ENCODE peak calls at places on chromosomes 6 and 20, in nine cellular contexts. P is A549; T is mammary epithelial cell; N is cardiac fibroblast; M is body of pancreas; D is endothelial cell of umbilical vein; W is OCI-LY7; Z is CD8-positive, alpha-beta T cell; S is right atrium auricular region. I is an unnamed sample.

GRCh38 chr20:43736588-43737091 is 9.8 kb upstream of the GTSF1L start:
- DNase-seq in T (no peak), M (no peak), W (peak), P (no peak), Z (no peak), S (no peak), N (peak), D (no peak), I (no peak)

GRCh38 chr20:46121531-46121930 is 3.4 kb downstream of the CD40 start:
- DNase-seq in S (no peak), Z (no peak), T (no peak), M (no peak), D (no peak), N (no peak), P (no peak), W (no peak), I (no peak)

GRCh38 chr6:31225735-31226134 is 46.2 kb downstream of the HLA-C start:
- DNase-seq in W (no peak), Z (no peak), S (no peak), N (no peak), M (peak), P (no peak), D (no peak), T (no peak), I (no peak)

GRCh38 chr6:139390447-139390846 is 16.0 kb upstream of the CITED2 start:
- DNase-seq in W (no peak), M (no peak), S (no peak), P (no peak), N (no peak), D (no peak), Z (no peak), T (no peak), I (no peak)

GRCh38 chr6:116447496-116448011 is 13.6 kb upstream of the CALHM6 start:
- DNase-seq in D (no peak), M (no peak), Z (no peak), S (no peak), W (no peak), P (no peak), N (peak), T (peak), I (peak)

GRCh38 chr6:75096986-75097385 is 108.9 kb downstream of the COL12A1 start:
- DNase-seq in S (no peak), T (no peak), D (no peak), Z (no peak), M (no peak), N (no peak), P (no peak), W (no peak), I (no peak)

GRCh38 chr6:108690326-108691000 is 129.7 kb downstream of the FOXO3 start:
- DNase-seq in T (peak), P (no peak), S (no peak), N (peak), D (no peak), M (no peak), Z (no peak), W (no peak), I (peak)

GRCh38 chr6:113377362-113377942 is 479.7 kb upstream of the MARCKS start:
- DNase-seq in P (no peak), M (no peak), N (no peak), S (no peak), W (no peak), Z (no peak), T (no peak), D (no peak), I (no peak)

GRCh38 chr6:157744202-157744601 is 78.8 kb upstream of the SNX9 start:
- DNase-seq in N (no peak), W (no peak), D (no peak), P (no peak), T (no peak), M (no peak), S (no peak), Z (no peak), I (no peak)

GRCh38 chr6:147048930-147049329 is 155.3 kb upstream of the STXBP5 start:
- DNase-seq in N (no peak), Z (no peak), S (no peak), D (no peak), W (no peak), P (no peak), T (no peak), M (no peak), I (no peak)

GRCh38 chr6:14348389-14348788 is 230.8 kb downstream of the CD83 start:
- DNase-seq in N (no peak), P (no peak), D (no peak), M (no peak), Z (no peak), S (no peak), W (peak), T (no peak), I (no peak)

GRCh38 chr6:84848960-84849359 is 84.6 kb upstream of the TBX18 start:
- DNase-seq in S (no peak), Z (no peak), P (no peak), W (no peak), M (no peak), D (no peak), T (no peak), N (no peak), I (no peak)

GRCh38 chr6:156953478-156954146 is 176.4 kb downstream of the ARID1B start:
- DNase-seq in N (peak), W (peak), T (peak), P (peak), S (no peak), Z (peak), D (peak), M (no peak), I (peak)

GRCh38 chr20:57835053-57835452 is 125.2 kb upstream of the PMEPA1 start:
- DNase-seq in T (no peak), N (no peak), W (no peak), M (no peak), S (no peak), P (no peak), D (no peak), Z (no peak), I (no peak)

GRCh38 chr6:32112436-32112980 is 3.4 kb upstream of the TNXB start:
- DNase-seq in Z (no peak), P (no peak), T (no peak), D (no peak), W (no peak), N (peak), M (no peak), S (no peak), I (peak)

GRCh38 chr6:68975064-68975463 is 340.0 kb downstream of the ADGRB3 start:
- DNase-seq in N (peak), D (no peak), M (no peak), W (no peak), S (no peak), P (no peak), Z (no peak), T (no peak), I (peak)

GRCh38 chr6:129494099-129494498 is 215.9 kb downstream of the ARHGAP18 start:
- DNase-seq in N (no peak), P (no peak), T (no peak), D (no peak), M (no peak), Z (no peak), S (no peak), W (no peak), I (no peak)

GRCh38 chr6:115798229-115798628 is 262.5 kb downstream of the FRK start:
- DNase-seq in S (no peak), P (no peak), T (no peak), W (no peak), D (no peak), N (no peak), M (no peak), Z (no peak), I (no peak)

GRCh38 chr20:2756056-2756611 is 44.3 kb downstream of the CPXM1 start:
- DNase-seq in P (no peak), W (no peak), N (peak), T (no peak), S (no peak), D (peak), Z (no peak), M (no peak), I (peak)
- TF ChIP-seq CTCF in P (peak), W (peak), N (peak), T (peak), S (peak), D (peak), Z (no peak), M (peak), I (peak)

DNA sequence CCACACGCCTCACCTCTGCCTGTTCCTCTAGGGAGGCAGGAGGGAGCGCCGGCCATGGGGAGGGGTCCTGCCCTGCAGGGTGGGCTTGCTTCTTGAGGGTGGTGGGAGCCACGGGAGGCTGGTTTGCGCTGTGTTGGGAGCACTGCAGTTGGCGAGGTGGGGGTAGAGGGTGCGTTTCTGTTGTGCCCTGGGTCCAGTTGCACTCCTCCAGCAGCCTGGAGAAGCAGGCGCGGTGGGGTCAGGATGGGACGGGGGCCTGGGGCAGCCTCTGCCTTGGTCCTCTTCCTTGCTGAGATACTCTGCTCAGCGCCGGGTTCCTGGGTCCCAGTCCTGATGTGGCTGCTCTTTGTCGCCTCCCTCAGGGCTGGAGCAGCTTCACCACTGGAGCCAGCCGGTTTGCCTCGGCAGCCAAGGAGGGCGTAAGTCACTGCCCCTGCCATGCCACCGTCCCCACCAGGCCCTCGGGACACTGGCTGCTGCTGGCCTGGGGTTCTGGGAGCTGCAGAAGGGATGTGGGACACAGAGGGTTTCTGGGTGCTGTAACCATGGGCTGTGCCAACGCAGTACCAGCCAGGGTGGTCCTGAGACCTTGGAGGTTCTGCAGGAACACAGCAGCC is 8.4 kb downstream of the ARFGAP1 start:
- DNase-seq in P (peak), M (no peak), D (no peak), T (no peak), S (no peak), W (no peak), Z (no peak), N (no peak), I (no peak)
- H3K4me3 ChIP-seq in P (no peak), M (no peak), D (no peak), T (no peak), S (no peak), W (no peak), Z (no peak), N (no peak), I (no peak)

DNA sequence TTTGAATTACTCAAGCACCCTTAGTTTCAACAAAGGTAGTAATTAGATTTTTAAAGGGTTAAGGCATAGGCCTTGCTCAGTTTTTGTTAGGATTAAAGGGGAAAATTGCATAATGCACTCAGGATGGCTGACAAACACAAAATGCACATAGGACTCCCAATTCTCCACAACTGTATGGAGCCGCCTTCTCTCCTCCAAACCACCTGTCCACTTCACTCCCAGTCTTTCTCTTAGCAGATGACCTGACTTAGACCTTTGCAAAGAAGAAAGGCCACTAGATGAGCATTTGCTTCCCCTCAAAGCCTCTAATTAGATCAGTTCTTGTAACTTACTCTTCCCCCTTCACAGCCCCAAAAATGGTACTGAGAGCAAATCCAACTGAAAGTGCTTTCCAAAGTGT is 20.1 kb downstream of the NSFL1C start:
- DNase-seq in M (no peak), Z (no peak), D (no peak), N (no peak), T (no peak), P (no peak), S (no peak), W (no peak), I (no peak)
- TF ChIP-seq CTCF in M (no peak), Z (no peak), D (no peak), N (no peak), T (no peak), P (no peak), S (no peak), W (no peak), I (no peak)

DNA sequence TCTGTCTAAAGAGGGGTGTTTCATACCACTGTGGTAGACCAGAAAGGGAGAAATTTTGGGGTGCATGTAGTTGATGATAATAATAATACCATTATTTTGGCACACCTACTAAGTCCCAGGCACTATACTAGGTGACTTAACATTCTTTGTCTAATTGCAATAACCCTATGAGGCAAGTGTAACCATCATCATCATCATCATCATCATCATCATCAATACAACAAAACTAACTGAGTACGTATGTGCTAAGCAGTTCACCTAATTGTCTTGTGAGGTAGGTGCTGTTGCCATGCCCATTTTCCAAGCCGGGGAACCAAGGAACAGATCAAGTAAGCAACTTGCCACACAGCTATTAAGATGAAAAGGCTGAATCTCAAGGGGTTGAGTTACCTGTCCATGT is 2.6 kb upstream of the PACSIN1 start:
- DNase-seq in M (no peak), Z (no peak), T (no peak), P (no peak), D (no peak), W (no peak), S (no peak), N (no peak), I (no peak)
- H3K4me3 ChIP-seq in M (no peak), Z (no peak), T (no peak), P (no peak), D (no peak), W (no peak), S (no peak), N (no peak), I (no peak)

DNA sequence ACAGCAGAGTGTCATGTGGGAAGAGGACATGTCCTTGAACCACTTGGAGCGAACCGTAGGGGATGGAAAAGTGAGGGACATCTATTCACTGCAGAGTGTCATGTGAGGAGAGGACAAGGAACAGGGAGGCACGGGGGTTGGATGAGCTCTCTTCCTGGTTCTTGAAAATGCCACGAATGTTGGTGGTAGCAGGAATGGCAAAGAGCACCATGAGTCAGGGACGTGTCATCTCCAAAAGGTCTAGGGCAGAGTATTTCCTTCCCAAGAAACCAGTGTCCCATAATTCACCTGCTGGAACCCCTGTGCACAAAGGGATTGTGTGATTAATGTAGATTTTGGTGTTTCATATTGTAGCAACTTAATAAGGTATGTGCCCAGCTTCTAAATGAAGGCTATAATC is 136.8 kb downstream of the BFSP1 start:
- DNase-seq in Z (no peak), S (no peak), N (no peak), P (no peak), W (no peak), T (no peak), D (no peak), M (no peak), I (no peak)
- TF ChIP-seq CTCF in Z (no peak), S (no peak), N (no peak), P (no peak), W (no peak), T (no peak), D (no peak), M (no peak), I (no peak)

DNA sequence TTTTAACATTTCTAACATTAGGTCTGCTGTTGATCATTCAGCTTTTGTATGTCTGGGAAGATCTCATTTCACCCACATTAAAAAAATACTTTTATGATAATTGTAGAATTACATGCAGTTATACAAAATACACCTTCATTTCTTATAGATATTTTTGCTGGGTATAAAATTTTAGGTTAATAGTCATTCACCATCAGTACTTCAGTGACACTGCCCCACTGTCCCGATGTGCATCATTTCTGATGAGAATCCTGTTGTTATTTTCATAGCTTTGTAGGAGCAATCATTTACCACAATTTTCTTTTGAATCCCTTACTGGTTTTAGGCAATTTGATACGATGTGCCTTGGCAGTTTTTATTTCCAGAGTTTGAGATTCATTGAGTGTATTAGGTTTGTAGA is 173.6 kb downstream of the JARID2 start:
- DNase-seq in T (no peak), M (no peak), W (no peak), D (no peak), P (no peak), Z (no peak), N (no peak), S (no peak), I (no peak)
- H3K4me3 ChIP-seq in T (no peak), M (no peak), W (no peak), D (no peak), P (no peak), Z (no peak), N (no peak), S (no peak), I (no peak)

I was measured in fibroblast of pulmonary artery.